ENCODE peak calls at places on chromosomes 12 and 14, in nine cellular contexts. F, N, A, E, V, Q, Y, G and J are unnamed samples.

GRCh38 chr12:69676257-69677012 is 22.7 kb downstream of the BEST3 start:
- DNase-seq in F (no peak), N (no peak), A (no peak), E (no peak), V (no peak), Q (no peak), Y (no peak), G (no peak), J (no peak)

GRCh38 chr12:68451261-68452091 is 119.3 kb upstream of the MDM1 start:
- DNase-seq in F (peak; percentile 20), N (peak; percentile 78), A (no peak), E (peak; percentile 52), V (peak; percentile 91), Q (peak; percentile 82), Y (peak; percentile 53), G (peak; percentile 32), J (peak; percentile 84)

GRCh38 chr14:83379371-83379770 is 1845.7 kb upstream of the SEL1L start:
- DNase-seq in F (no peak), N (no peak), A (no peak), E (no peak), V (peak; percentile 22), Q (peak; percentile 1), Y (no peak), G (no peak), J (no peak)

GRCh38 chr12:100031821-100032220 is 47.1 kb upstream of the ANKS1B start:
- DNase-seq in F (no peak), N (no peak), A (no peak), E (no peak), V (no peak), Q (peak; percentile 79), Y (no peak), G (no peak), J (no peak)

GRCh38 chr14:28987516-28987915 is 220.9 kb downstream of the FOXG1 start:
- DNase-seq in F (no peak), N (no peak), A (no peak), E (no peak), V (peak; percentile 1), Q (peak; percentile 40), Y (no peak), G (no peak), J (no peak)

GRCh38 chr12:109310247-109311125 is 1.4 kb upstream of the FOXN4 start:
- DNase-seq in F (no peak), N (no peak), A (no peak), E (no peak), V (no peak), Q (no peak), Y (peak; percentile 61), G (no peak), J (no peak)

GRCh38 chr12:46363582-46364299 is 8.8 kb downstream of the SLC38A2 start:
- DNase-seq in F (no peak), N (no peak), A (no peak), E (no peak), V (no peak), Q (no peak), Y (no peak), G (no peak), J (no peak)

GRCh38 chr12:67786086-67786485 is 137.5 kb downstream of the DYRK2 start:
- DNase-seq in F (no peak), N (no peak), A (no peak), E (no peak), V (no peak), Q (no peak), Y (no peak), G (no peak), J (no peak)

GRCh38 chr14:71311061-71311460 is 403.8 kb downstream of the PCNX1 start:
- DNase-seq in F (no peak), N (no peak), A (no peak), E (no peak), V (no peak), Q (peak; percentile 8), Y (no peak), G (no peak), J (no peak)

GRCh38 chr14:64761441-64762043 is 57.3 kb downstream of the PLEKHG3 start:
- DNase-seq in F (no peak), N (no peak), A (peak; percentile 35), E (no peak), V (no peak), Q (peak; percentile 31), Y (peak; percentile 26), G (peak; percentile 44), J (no peak)
- TF ChIP-seq CTCF in F (no peak), N (peak; percentile 13), A (no peak), E (peak; percentile 15), V (peak; percentile 7), Q (no peak), Y (peak; percentile 14), G (no peak), J (no peak)

GRCh38 chr12:49577589-49578315 is 9.8 kb upstream of the MCRS1 start:
- DNase-seq in F (no peak), N (no peak), A (no peak), E (no peak), V (no peak), Q (no peak), Y (no peak), G (no peak), J (no peak)
- H3K4me3 ChIP-seq in F (no peak overlapping the region), N (no peak overlapping the region), A (no peak overlapping the region), E (no peak overlapping the region), V (no peak overlapping the region), Q (no peak overlapping the region), Y (no peak overlapping the region), G (no peak overlapping the region), J (no peak overlapping the region)

DNA sequence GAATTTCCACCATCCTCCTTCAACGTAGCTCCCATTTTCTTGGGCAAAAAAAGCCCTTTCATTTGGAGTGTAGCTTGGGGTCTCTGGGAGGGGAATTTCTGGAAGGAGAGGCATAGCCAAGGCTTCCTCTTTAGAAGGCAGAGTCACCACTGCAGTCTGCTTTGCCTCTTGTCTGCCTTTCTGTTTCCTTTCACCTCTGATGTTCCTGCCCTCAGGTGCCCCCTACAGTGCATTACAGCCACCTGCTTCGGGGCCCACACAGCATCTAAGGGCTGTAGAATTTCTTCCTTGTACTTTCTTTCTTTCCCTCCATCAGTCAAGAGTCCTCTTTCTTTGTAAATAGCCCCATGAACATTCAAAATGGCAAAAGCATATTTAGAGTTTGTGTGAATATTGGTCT is 1313.9 kb downstream of the TMEM121 start:
- DNase-seq in F (peak; percentile 33), N (no peak), A (no peak), E (no peak), V (no peak), Q (no peak), Y (no peak), G (no peak), J (peak; percentile 56)
- TF ChIP-seq CTCF in F (peak; percentile 27), N (no peak), A (no peak), E (no peak), V (no peak), Q (no peak), Y (no peak), G (no peak), J (peak; percentile 31)

GRCh38 chr12:57092529-57092862 is 3.6 kb downstream of the NAB2 start:
- DNase-seq in F (no peak), N (no peak), A (no peak), E (no peak), V (no peak), Q (no peak), Y (no peak), G (no peak), J (no peak)
- H3K4me3 ChIP-seq in F (no peak overlapping the region), N (no peak overlapping the region), A (no peak overlapping the region), E (peak overlapping the region; percentile 74), V (no peak overlapping the region), Q (no peak overlapping the region), Y (no peak overlapping the region), G (no peak overlapping the region), J (no peak overlapping the region)

GRCh38 chr14:49767473-49768300 is at the start of gene KLHDC2:
- DNase-seq in F (peak; percentile 88), N (peak; percentile 58), A (peak; percentile 95), E (peak; percentile 67), V (peak; percentile 94), Q (peak; percentile 79), Y (peak; percentile 93), G (peak; percentile 94), J (peak; percentile 95)
- TF ChIP-seq CTCF in F (peak; percentile 22), N (no peak), A (peak; percentile 39), E (no peak), V (peak; percentile 24), Q (no peak), Y (no peak), G (no peak), J (peak; percentile 20)

GRCh38 chr12:76782440-76782996 is 18.6 kb downstream of the ZDHHC17 start:
- DNase-seq in F (no peak), N (no peak), A (no peak), E (no peak), V (no peak), Q (no peak), Y (no peak), G (no peak), J (no peak)

GRCh38 chr12:76778358-76778757 is 14.4 kb downstream of the ZDHHC17 start:
- DNase-seq in F (no peak), N (no peak), A (no peak), E (no peak), V (no peak), Q (no peak), Y (no peak), G (no peak), J (no peak)

GRCh38 chr12:76781321-76781720 is 17.4 kb downstream of the ZDHHC17 start:
- DNase-seq in F (no peak), N (no peak), A (no peak), E (no peak), V (no peak), Q (no peak), Y (no peak), G (no peak), J (no peak)

DNA sequence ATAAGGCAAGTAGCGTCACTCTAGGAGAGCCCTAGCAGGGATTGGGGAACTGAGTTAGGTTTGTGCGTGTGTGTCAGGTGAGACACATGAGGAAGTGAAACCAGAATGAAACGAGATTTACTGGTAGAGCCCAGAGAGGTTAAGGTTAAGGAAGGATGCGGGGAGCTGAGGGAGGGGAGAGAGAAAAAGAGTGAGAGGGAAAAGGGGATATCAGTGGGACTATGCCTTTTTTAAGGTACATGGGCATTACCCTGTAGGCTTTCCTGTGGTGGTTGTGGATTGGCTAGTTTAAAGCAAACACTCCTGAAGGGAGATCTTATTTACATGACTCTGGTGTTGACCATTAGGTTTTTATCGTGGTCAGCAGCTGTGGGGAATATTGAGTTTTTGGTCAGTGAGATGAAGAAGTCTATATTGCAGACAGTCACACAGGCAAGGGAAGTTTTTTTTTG is 13.9 kb downstream of the ZDHHC17 start:
- DNase-seq in F (no peak), N (no peak), A (no peak), E (no peak), V (no peak), Q (no peak), Y (peak; percentile 46), G (no peak), J (peak; percentile 70)
- H3K4me3 ChIP-seq in F (no peak overlapping the region), N (no peak overlapping the region), A (no peak overlapping the region), E (no peak overlapping the region), V (no peak overlapping the region), Q (no peak overlapping the region), Y (no peak overlapping the region), G (no peak overlapping the region), J (no peak overlapping the region)

DNA sequence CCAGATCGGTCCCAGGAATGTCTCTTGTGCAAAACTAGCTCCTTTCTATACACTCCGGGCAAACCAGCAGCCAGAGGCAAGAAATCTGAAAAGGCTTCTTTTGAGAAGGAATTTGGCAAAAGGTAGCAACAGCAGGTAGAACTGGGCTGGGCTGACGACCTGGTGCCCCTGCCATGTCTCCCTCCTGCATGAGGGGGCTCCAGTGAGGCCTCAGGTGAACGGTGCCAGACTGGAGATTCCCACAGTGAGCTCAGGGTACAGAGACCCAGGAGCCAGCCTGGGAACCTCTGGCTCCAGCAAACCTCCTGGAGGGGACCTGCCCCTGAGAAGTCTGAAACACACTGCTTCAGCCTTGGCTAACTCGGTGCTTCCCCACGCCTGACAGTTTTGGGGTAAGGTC is 10.8 kb downstream of the ITPK1 start:
- DNase-seq in F (no peak), N (no peak), A (no peak), E (no peak), V (no peak), Q (no peak), Y (no peak), G (no peak), J (peak; percentile 40)
- TF ChIP-seq CTCF in F (no peak), N (no peak), A (no peak), E (peak; percentile 6), V (no peak), Q (no peak), Y (no peak), G (no peak), J (no peak)